ENCODE peak calls at places on chromosome 20, in eight cellular contexts. One of them, this sample, is unnamed.

GRCh38 chr20:63014287-63014686 is 7.5 kb upstream of the BHLHE23 start:
- DNase-seq in brain microvascular endothelial cell: no peak
- DNase-seq in breast epithelium: no peak
- DNase-seq in astrocyte of the spinal cord: no peak
- DNase-seq in testis: no peak
- DNase-seq in fibroblast of lung: no peak
- DNase-seq in heart left ventricle: no peak
- DNase-seq in dorsolateral prefrontal cortex: no peak
- DNase-seq in this sample: no peak

GRCh38 chr20:10648651-10649050 is 25.1 kb downstream of the JAG1 start:
- DNase-seq in brain microvascular endothelial cell: peak; percentile 92
- DNase-seq in breast epithelium: no peak
- DNase-seq in astrocyte of the spinal cord: peak; percentile 89
- DNase-seq in testis: no peak
- DNase-seq in fibroblast of lung: peak; percentile 96
- DNase-seq in heart left ventricle: no peak
- DNase-seq in dorsolateral prefrontal cortex: no peak
- DNase-seq in this sample: peak; percentile 84

GRCh38 chr20:52577696-52578095 is 386.1 kb upstream of the ZFP64 start:
- DNase-seq in brain microvascular endothelial cell: no peak
- DNase-seq in breast epithelium: no peak
- DNase-seq in astrocyte of the spinal cord: no peak
- DNase-seq in testis: no peak
- DNase-seq in fibroblast of lung: no peak
- DNase-seq in heart left ventricle: no peak
- DNase-seq in dorsolateral prefrontal cortex: no peak
- DNase-seq in this sample: no peak

GRCh38 chr20:54085910-54086309 is 15.5 kb upstream of the BCAS1 start:
- DNase-seq in brain microvascular endothelial cell: no peak
- DNase-seq in breast epithelium: no peak
- DNase-seq in astrocyte of the spinal cord: no peak
- DNase-seq in testis: no peak
- DNase-seq in fibroblast of lung: no peak
- DNase-seq in heart left ventricle: no peak
- DNase-seq in dorsolateral prefrontal cortex: no peak
- DNase-seq in this sample: peak; percentile 36

GRCh38 chr20:58245181-58245891 is 16.9 kb upstream of the ANKRD60 start:
- DNase-seq in brain microvascular endothelial cell: no peak
- DNase-seq in breast epithelium: no peak
- DNase-seq in astrocyte of the spinal cord: no peak
- DNase-seq in testis: no peak
- DNase-seq in fibroblast of lung: no peak
- DNase-seq in heart left ventricle: no peak
- DNase-seq in dorsolateral prefrontal cortex: no peak
- DNase-seq in this sample: no peak

GRCh38 chr20:49706548-49707517 is 6.8 kb downstream of the B4GALT5 start:
- DNase-seq in brain microvascular endothelial cell: no peak
- DNase-seq in breast epithelium: no peak
- DNase-seq in astrocyte of the spinal cord: no peak
- DNase-seq in testis: no peak
- DNase-seq in fibroblast of lung: no peak
- DNase-seq in heart left ventricle: no peak
- DNase-seq in dorsolateral prefrontal cortex: no peak
- DNase-seq in this sample: no peak

GRCh38 chr20:5933802-5934436 is 16.4 kb downstream of the TRMT6 start:
- DNase-seq in brain microvascular endothelial cell: no peak
- DNase-seq in breast epithelium: no peak
- DNase-seq in astrocyte of the spinal cord: no peak
- DNase-seq in testis: no peak
- DNase-seq in fibroblast of lung: no peak
- DNase-seq in heart left ventricle: no peak
- DNase-seq in dorsolateral prefrontal cortex: no peak
- DNase-seq in this sample: no peak

GRCh38 chr20:9573598-9573997 is 59.2 kb downstream of the LAMP5 start:
- DNase-seq in brain microvascular endothelial cell: no peak
- DNase-seq in breast epithelium: no peak
- DNase-seq in astrocyte of the spinal cord: no peak
- DNase-seq in testis: no peak
- DNase-seq in fibroblast of lung: no peak
- DNase-seq in heart left ventricle: no peak
- DNase-seq in dorsolateral prefrontal cortex: peak; percentile 19
- DNase-seq in this sample: no peak

GRCh38 chr20:45611054-45611453 is 18.5 kb upstream of the WFDC10A start:
- DNase-seq in brain microvascular endothelial cell: peak; percentile 73
- DNase-seq in breast epithelium: no peak
- DNase-seq in astrocyte of the spinal cord: peak; percentile 54
- DNase-seq in testis: no peak
- DNase-seq in fibroblast of lung: peak; percentile 88
- DNase-seq in heart left ventricle: no peak
- DNase-seq in dorsolateral prefrontal cortex: no peak
- DNase-seq in this sample: peak; percentile 80

GRCh38 chr20:63580796-63581461 is 6.9 kb upstream of the HELZ2 start:
- DNase-seq in brain microvascular endothelial cell: peak; percentile 31
- DNase-seq in breast epithelium: no peak
- DNase-seq in astrocyte of the spinal cord: peak; percentile 39
- DNase-seq in testis: peak; percentile 50
- DNase-seq in fibroblast of lung: peak; percentile 41
- DNase-seq in heart left ventricle: no peak
- DNase-seq in dorsolateral prefrontal cortex: peak; percentile 31
- DNase-seq in this sample: peak; percentile 24

GRCh38 chr20:45358282-45359068 is 4.5 kb upstream of the SYS1 start:
- DNase-seq in brain microvascular endothelial cell: peak; percentile 71
- DNase-seq in breast epithelium: peak; percentile 97
- DNase-seq in astrocyte of the spinal cord: peak; percentile 60
- DNase-seq in testis: peak; percentile 88
- DNase-seq in fibroblast of lung: peak; percentile 81
- DNase-seq in heart left ventricle: peak; percentile 79
- DNase-seq in dorsolateral prefrontal cortex: peak; percentile 71
- DNase-seq in this sample: peak; percentile 88

GRCh38 chr20:11921326-11921725 is 3.6 kb downstream of the BTBD3 start:
- DNase-seq in brain microvascular endothelial cell: no peak
- DNase-seq in breast epithelium: no peak
- DNase-seq in astrocyte of the spinal cord: no peak
- DNase-seq in testis: no peak
- DNase-seq in fibroblast of lung: no peak
- DNase-seq in heart left ventricle: no peak
- DNase-seq in dorsolateral prefrontal cortex: no peak
- DNase-seq in this sample: no peak

GRCh38 chr20:11920083-11920482 is 2.4 kb downstream of the BTBD3 start:
- DNase-seq in brain microvascular endothelial cell: no peak
- DNase-seq in breast epithelium: no peak
- DNase-seq in astrocyte of the spinal cord: no peak
- DNase-seq in testis: no peak
- DNase-seq in fibroblast of lung: no peak
- DNase-seq in heart left ventricle: no peak
- DNase-seq in dorsolateral prefrontal cortex: no peak
- DNase-seq in this sample: no peak

GRCh38 chr20:11919046-11919445 is 1.4 kb downstream of the BTBD3 start:
- DNase-seq in brain microvascular endothelial cell: no peak
- DNase-seq in breast epithelium: no peak
- DNase-seq in astrocyte of the spinal cord: peak; percentile 61
- DNase-seq in testis: no peak
- DNase-seq in fibroblast of lung: peak; percentile 22
- DNase-seq in heart left ventricle: peak; percentile 50
- DNase-seq in dorsolateral prefrontal cortex: peak; percentile 53
- DNase-seq in this sample: no peak

GRCh38 chr20:11918280-11918952 is 723 bp downstream of the BTBD3 start:
- DNase-seq in brain microvascular endothelial cell: no peak
- DNase-seq in breast epithelium: no peak
- DNase-seq in astrocyte of the spinal cord: peak; percentile 7
- DNase-seq in testis: peak; percentile 19
- DNase-seq in fibroblast of lung: no peak
- DNase-seq in heart left ventricle: no peak
- DNase-seq in dorsolateral prefrontal cortex: no peak
- DNase-seq in this sample: no peak

DNA sequence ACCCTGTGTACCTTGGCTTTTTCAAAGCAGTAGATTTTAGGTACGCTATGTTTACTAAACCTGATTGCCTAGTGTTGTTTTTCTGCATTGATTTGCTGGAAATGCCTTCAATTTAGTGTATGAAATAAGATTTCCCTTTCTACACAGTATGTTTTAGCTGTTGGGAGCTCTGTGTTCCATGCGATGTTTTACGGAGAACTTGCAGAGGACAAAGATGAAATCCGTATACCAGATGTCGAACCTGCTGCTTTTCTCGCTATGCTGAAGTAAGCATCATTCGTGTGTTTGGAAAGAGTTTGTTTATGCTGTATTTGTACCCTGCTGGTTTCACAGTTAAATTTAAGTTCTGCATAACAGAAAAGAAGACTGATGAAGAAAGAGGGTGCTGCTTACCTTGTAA is 1.9 kb downstream of the BTBD3 start:
- DNase-seq in brain microvascular endothelial cell: no peak
- DNase-seq in breast epithelium: no peak
- DNase-seq in astrocyte of the spinal cord: no peak
- DNase-seq in testis: no peak
- DNase-seq in fibroblast of lung: no peak
- DNase-seq in heart left ventricle: no peak
- DNase-seq in dorsolateral prefrontal cortex: no peak
- DNase-seq in this sample: no peak
- H3K4me3 ChIP-seq in brain microvascular endothelial cell: no peak overlapping the region
- H3K4me3 ChIP-seq in breast epithelium: peak overlapping the region; percentile 32
- H3K4me3 ChIP-seq in astrocyte of the spinal cord: no peak overlapping the region
- H3K4me3 ChIP-seq in testis: no peak overlapping the region
- H3K4me3 ChIP-seq in fibroblast of lung: peak overlapping the region; percentile 56
- H3K4me3 ChIP-seq in heart left ventricle: peak overlapping the region; percentile 44
- H3K4me3 ChIP-seq in dorsolateral prefrontal cortex: peak overlapping the region; percentile 73
- H3K4me3 ChIP-seq in this sample: no peak overlapping the region

DNA sequence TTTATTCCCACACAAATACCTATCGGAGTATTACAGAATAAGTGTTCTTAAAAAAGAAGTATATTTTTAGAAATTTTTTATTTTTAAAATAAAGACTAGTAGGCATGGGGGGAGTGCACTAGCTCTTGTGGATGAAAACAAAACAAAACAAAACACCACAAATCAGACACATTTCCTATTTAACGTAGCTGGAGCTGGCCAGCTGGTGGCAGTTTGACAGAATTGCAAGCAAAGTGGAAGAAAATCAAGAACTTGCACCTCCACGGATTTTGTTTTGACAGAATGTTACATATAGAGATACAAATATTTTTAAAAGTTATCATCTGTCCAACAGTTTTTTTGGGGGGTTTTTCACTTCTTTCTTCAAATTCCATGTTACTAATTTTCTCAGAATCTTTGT is 63.6 kb upstream of the SNRPB2 start:
- DNase-seq in brain microvascular endothelial cell: no peak
- DNase-seq in breast epithelium: no peak
- DNase-seq in astrocyte of the spinal cord: no peak
- DNase-seq in testis: no peak
- DNase-seq in fibroblast of lung: no peak
- DNase-seq in heart left ventricle: no peak
- DNase-seq in dorsolateral prefrontal cortex: no peak
- DNase-seq in this sample: no peak
- TF ChIP-seq CTCF in brain microvascular endothelial cell: peak; percentile 27
- TF ChIP-seq CTCF in breast epithelium: no peak
- TF ChIP-seq CTCF in astrocyte of the spinal cord: no peak
- TF ChIP-seq CTCF in testis: peak; percentile 9
- TF ChIP-seq CTCF in fibroblast of lung: no peak
- TF ChIP-seq CTCF in heart left ventricle: no peak
- TF ChIP-seq CTCF in dorsolateral prefrontal cortex: no peak
- TF ChIP-seq CTCF in this sample: peak; percentile 4

GRCh38 chr20:19015890-19016465 is 196.5 kb upstream of the SLC24A3 start:
- DNase-seq in brain microvascular endothelial cell: no peak
- DNase-seq in breast epithelium: no peak
- DNase-seq in astrocyte of the spinal cord: no peak
- DNase-seq in testis: no peak
- DNase-seq in fibroblast of lung: no peak
- DNase-seq in heart left ventricle: no peak
- DNase-seq in dorsolateral prefrontal cortex: no peak
- DNase-seq in this sample: no peak

GRCh38 chr20:19015326-19015725 is 197.1 kb upstream of the SLC24A3 start:
- DNase-seq in brain microvascular endothelial cell: no peak
- DNase-seq in breast epithelium: no peak
- DNase-seq in astrocyte of the spinal cord: no peak
- DNase-seq in testis: no peak
- DNase-seq in fibroblast of lung: no peak
- DNase-seq in heart left ventricle: no peak
- DNase-seq in dorsolateral prefrontal cortex: no peak
- DNase-seq in this sample: no peak

GRCh38 chr20:19012671-19013070 is 199.1 kb downstream of the SCP2D1 start:
- DNase-seq in brain microvascular endothelial cell: no peak
- DNase-seq in breast epithelium: no peak
- DNase-seq in astrocyte of the spinal cord: no peak
- DNase-seq in testis: no peak
- DNase-seq in fibroblast of lung: no peak
- DNase-seq in heart left ventricle: no peak
- DNase-seq in dorsolateral prefrontal cortex: no peak
- DNase-seq in this sample: peak; percentile 68

GRCh38 chr20:19017104-19017690 is 195.2 kb upstream of the SLC24A3 start:
- DNase-seq in brain microvascular endothelial cell: no peak
- DNase-seq in breast epithelium: no peak
- DNase-seq in astrocyte of the spinal cord: no peak
- DNase-seq in testis: no peak
- DNase-seq in fibroblast of lung: no peak
- DNase-seq in heart left ventricle: no peak
- DNase-seq in dorsolateral prefrontal cortex: no peak
- DNase-seq in this sample: no peak

GRCh38 chr20:19013907-19014306 is 198.5 kb upstream of the SLC24A3 start:
- DNase-seq in brain microvascular endothelial cell: no peak
- DNase-seq in breast epithelium: no peak
- DNase-seq in astrocyte of the spinal cord: no peak
- DNase-seq in testis: no peak
- DNase-seq in fibroblast of lung: no peak
- DNase-seq in heart left ventricle: no peak
- DNase-seq in dorsolateral prefrontal cortex: no peak
- DNase-seq in this sample: no peak
- H3K4me3 ChIP-seq in brain microvascular endothelial cell: no peak overlapping the region
- H3K4me3 ChIP-seq in breast epithelium: no peak overlapping the region
- H3K4me3 ChIP-seq in astrocyte of the spinal cord: no peak overlapping the region
- H3K4me3 ChIP-seq in testis: no peak overlapping the region
- H3K4me3 ChIP-seq in fibroblast of lung: no peak overlapping the region
- H3K4me3 ChIP-seq in heart left ventricle: no peak overlapping the region
- H3K4me3 ChIP-seq in dorsolateral prefrontal cortex: no peak overlapping the region
- H3K4me3 ChIP-seq in this sample: no peak overlapping the region

DNA sequence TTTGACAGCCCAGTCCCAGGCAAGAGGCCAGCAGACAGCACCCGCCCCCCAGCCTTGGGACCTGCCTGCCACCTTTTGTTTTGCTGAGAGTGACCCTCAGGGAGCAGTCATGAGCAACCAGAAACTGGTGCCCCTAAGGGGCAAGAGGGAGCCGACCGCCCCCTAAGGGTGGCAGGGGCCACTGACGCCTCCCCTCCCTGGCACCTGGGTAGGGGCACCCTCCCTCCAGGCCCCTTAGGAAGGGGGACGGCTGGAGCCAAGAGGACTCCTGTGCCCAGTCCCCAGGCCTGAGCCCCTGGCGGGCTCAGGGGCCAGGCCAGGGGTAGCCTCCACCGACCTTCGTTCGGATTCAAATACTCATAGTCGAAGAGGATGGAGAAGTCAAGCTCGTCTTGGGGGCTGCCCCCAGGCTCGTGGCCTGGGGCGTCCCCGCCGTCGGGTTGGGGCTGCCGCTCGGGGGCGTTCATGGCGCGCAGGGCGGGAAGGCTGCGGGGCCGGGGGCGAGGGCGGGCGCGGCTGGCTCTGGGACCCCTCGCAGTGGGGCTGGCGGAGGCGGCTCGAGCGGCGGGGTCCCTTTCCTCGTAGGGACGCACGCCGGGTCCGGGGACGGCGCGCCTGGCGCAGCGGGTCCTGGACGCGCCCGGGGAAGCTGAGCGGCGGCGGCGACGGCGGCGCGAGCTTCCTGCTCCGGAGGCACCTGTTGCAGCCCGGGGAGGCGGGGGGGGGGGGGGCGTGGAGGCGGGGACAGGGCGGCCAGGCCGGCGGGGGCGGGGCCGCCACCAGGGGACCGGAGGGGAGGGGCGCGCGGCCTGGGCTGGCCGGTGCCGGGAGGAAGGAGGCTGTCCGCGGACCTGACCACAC is at the start of gene NFATC2:
- DNase-seq in brain microvascular endothelial cell: no peak
- DNase-seq in breast epithelium: no peak
- DNase-seq in astrocyte of the spinal cord: no peak
- DNase-seq in testis: peak; percentile 38
- DNase-seq in fibroblast of lung: no peak
- DNase-seq in heart left ventricle: peak; percentile 66
- DNase-seq in dorsolateral prefrontal cortex: no peak
- DNase-seq in this sample: no peak
- TF ChIP-seq CTCF in brain microvascular endothelial cell: peak; percentile 30
- TF ChIP-seq CTCF in breast epithelium: no peak
- TF ChIP-seq CTCF in astrocyte of the spinal cord: no peak
- TF ChIP-seq CTCF in testis: no peak
- TF ChIP-seq CTCF in fibroblast of lung: no peak
- TF ChIP-seq CTCF in heart left ventricle: peak; percentile 44
- TF ChIP-seq CTCF in dorsolateral prefrontal cortex: no peak
- TF ChIP-seq CTCF in this sample: no peak